ENCODE peak calls at places on chromosomes 1 and 21, in five cellular contexts. One of them, this sample, is unnamed. For H3K36me3, the result is how much of the 10 kb centered on the place peaks cover.

GRCh38 chr1:247401310-247402098 is 14.5 kb upstream of the NLRP3 start:
- DNase-seq in SK-N-SH: no peak
- DNase-seq in Panc1: no peak
- DNase-seq in esophagus squamous epithelium: no peak
- DNase-seq in ovary: no peak
- DNase-seq in this sample: no peak

GRCh38 chr21:45011911-45012660 is 62.3 kb upstream of the ADARB1 start:
- DNase-seq in SK-N-SH: no peak
- DNase-seq in Panc1: peak
- DNase-seq in esophagus squamous epithelium: no peak
- DNase-seq in ovary: peak
- DNase-seq in this sample: peak

GRCh38 chr1:1181938-1182410 is 8.3 kb downstream of the TTLL10 start:
- DNase-seq in SK-N-SH: peak
- DNase-seq in Panc1: no peak
- DNase-seq in esophagus squamous epithelium: no peak
- DNase-seq in ovary: peak
- DNase-seq in this sample: peak

GRCh38 chr1:89986020-89986419 is 8.9 kb upstream of the ZNF326 start:
- DNase-seq in SK-N-SH: peak
- DNase-seq in Panc1: no peak
- DNase-seq in esophagus squamous epithelium: no peak
- DNase-seq in ovary: no peak
- DNase-seq in this sample: no peak

GRCh38 chr1:215971793-215972441 is 404.8 kb downstream of the KCTD3 start:
- DNase-seq in SK-N-SH: no peak
- DNase-seq in Panc1: no peak
- DNase-seq in esophagus squamous epithelium: no peak
- DNase-seq in ovary: no peak
- DNase-seq in this sample: no peak

GRCh38 chr1:209302777-209303642 is 280.5 kb upstream of the CAMK1G start:
- DNase-seq in SK-N-SH: peak
- DNase-seq in Panc1: no peak
- DNase-seq in esophagus squamous epithelium: no peak
- DNase-seq in ovary: no peak
- DNase-seq in this sample: no peak

GRCh38 chr21:37412603-37413360 is 46.2 kb downstream of the DYRK1A start:
- DNase-seq in SK-N-SH: no peak
- DNase-seq in Panc1: no peak
- DNase-seq in esophagus squamous epithelium: no peak
- DNase-seq in ovary: no peak
- DNase-seq in this sample: no peak

GRCh38 chr1:109242387-109242786 is 7.0 kb upstream of the CELSR2 start:
- DNase-seq in SK-N-SH: no peak
- DNase-seq in Panc1: no peak
- DNase-seq in esophagus squamous epithelium: no peak
- DNase-seq in ovary: no peak
- DNase-seq in this sample: no peak

GRCh38 chr1:150906329-150906728 is 19.4 kb downstream of the CTXND2 start:
- DNase-seq in SK-N-SH: no peak
- DNase-seq in Panc1: no peak
- DNase-seq in esophagus squamous epithelium: no peak
- DNase-seq in ovary: no peak
- DNase-seq in this sample: no peak

GRCh38 chr21:43318841-43319781 is 107.8 kb downstream of the SIK1 start:
- DNase-seq in SK-N-SH: peak
- DNase-seq in Panc1: no peak
- DNase-seq in esophagus squamous epithelium: no peak
- DNase-seq in ovary: peak
- DNase-seq in this sample: no peak

GRCh38 chr1:115545791-115546733 is 95.7 kb upstream of the VANGL1 start:
- DNase-seq in SK-N-SH: peak
- DNase-seq in Panc1: peak
- DNase-seq in esophagus squamous epithelium: no peak
- DNase-seq in ovary: peak
- DNase-seq in this sample: no peak

GRCh38 chr1:113405573-113405972 is 15.3 kb downstream of the MAGI3 start:
- DNase-seq in SK-N-SH: no peak
- DNase-seq in Panc1: no peak
- DNase-seq in esophagus squamous epithelium: no peak
- DNase-seq in ovary: no peak
- DNase-seq in this sample: no peak

GRCh38 chr1:17573518-17574041 is 34.1 kb downstream of the ARHGEF10L start:
- DNase-seq in SK-N-SH: no peak
- DNase-seq in Panc1: no peak
- DNase-seq in esophagus squamous epithelium: no peak
- DNase-seq in ovary: no peak
- DNase-seq in this sample: no peak

GRCh38 chr1:33823401-33823800 is 40.5 kb upstream of the HMGB4 start:
- DNase-seq in SK-N-SH: no peak
- DNase-seq in Panc1: no peak
- DNase-seq in esophagus squamous epithelium: no peak
- DNase-seq in ovary: no peak
- DNase-seq in this sample: no peak

GRCh38 chr1:206555473-206555935 is 48.2 kb downstream of the RASSF5 start:
- DNase-seq in SK-N-SH: no peak
- DNase-seq in Panc1: no peak
- DNase-seq in esophagus squamous epithelium: no peak
- DNase-seq in ovary: peak
- DNase-seq in this sample: peak

GRCh38 chr1:244353572-244354091 is 98.1 kb downstream of the ADSS2 start:
- DNase-seq in SK-N-SH: no peak
- DNase-seq in Panc1: peak
- DNase-seq in esophagus squamous epithelium: peak
- DNase-seq in ovary: no peak
- DNase-seq in this sample: peak

GRCh38 chr21:10430007-10430406 is 91.4 kb upstream of the TPTE start:
- DNase-seq in SK-N-SH: peak
- DNase-seq in Panc1: no peak
- DNase-seq in esophagus squamous epithelium: no peak
- DNase-seq in ovary: no peak
- DNase-seq in this sample: no peak

GRCh38 chr1:55955237-55955636 is 624.1 kb downstream of the PLPP3 start:
- DNase-seq in SK-N-SH: no peak
- DNase-seq in Panc1: no peak
- DNase-seq in esophagus squamous epithelium: no peak
- DNase-seq in ovary: no peak
- DNase-seq in this sample: no peak

GRCh38 chr1:20578062-20578461 is 10.8 kb upstream of the CDA start:
- DNase-seq in SK-N-SH: no peak
- DNase-seq in Panc1: no peak
- DNase-seq in esophagus squamous epithelium: no peak
- DNase-seq in ovary: no peak
- DNase-seq in this sample: no peak

GRCh38 chr1:237864338-237865244 is 26.1 kb downstream of the ZP4 start:
- DNase-seq in SK-N-SH: peak
- DNase-seq in Panc1: peak
- DNase-seq in esophagus squamous epithelium: no peak
- DNase-seq in ovary: peak
- DNase-seq in this sample: peak

GRCh38 chr1:167503626-167504458 is 14.5 kb downstream of the CD247 start:
- DNase-seq in SK-N-SH: no peak
- DNase-seq in Panc1: no peak
- DNase-seq in esophagus squamous epithelium: no peak
- DNase-seq in ovary: no peak
- DNase-seq in this sample: no peak

GRCh38 chr1:82560566-82560965 is 759.8 kb downstream of the ADGRL2 start:
- DNase-seq in SK-N-SH: no peak
- DNase-seq in Panc1: no peak
- DNase-seq in esophagus squamous epithelium: no peak
- DNase-seq in ovary: no peak
- DNase-seq in this sample: no peak

GRCh38 chr1:198281911-198282310 is 125.1 kb downstream of the NEK7 start:
- DNase-seq in SK-N-SH: no peak
- DNase-seq in Panc1: no peak
- DNase-seq in esophagus squamous epithelium: no peak
- DNase-seq in ovary: no peak
- DNase-seq in this sample: no peak

GRCh38 chr1:26044414-26044813 is 1.5 kb downstream of the SLC30A2 start:
- DNase-seq in SK-N-SH: no peak
- DNase-seq in Panc1: no peak
- DNase-seq in esophagus squamous epithelium: no peak
- DNase-seq in ovary: no peak
- DNase-seq in this sample: no peak

GRCh38 chr1:26046313-26047031 is 554 bp upstream of the SLC30A2 start:
- DNase-seq in SK-N-SH: peak
- DNase-seq in Panc1: no peak
- DNase-seq in esophagus squamous epithelium: no peak
- DNase-seq in ovary: no peak
- DNase-seq in this sample: no peak

GRCh38 chr1:26047278-26047874 is 1.5 kb upstream of the SLC30A2 start:
- DNase-seq in SK-N-SH: no peak
- DNase-seq in Panc1: no peak
- DNase-seq in esophagus squamous epithelium: no peak
- DNase-seq in ovary: no peak
- DNase-seq in this sample: no peak

GRCh38 chr1:26044971-26045711 is 777 bp downstream of the SLC30A2 start:
- DNase-seq in SK-N-SH: peak
- DNase-seq in Panc1: no peak
- DNase-seq in esophagus squamous epithelium: no peak
- DNase-seq in ovary: no peak
- DNase-seq in this sample: peak

GRCh38 chr1:26045712-26046312 is at the start of gene SLC30A2:
- DNase-seq in SK-N-SH: peak
- DNase-seq in Panc1: no peak
- DNase-seq in esophagus squamous epithelium: no peak
- DNase-seq in ovary: no peak
- DNase-seq in this sample: no peak
- H3K4me3 ChIP-seq in SK-N-SH: no peak
- H3K4me3 ChIP-seq in Panc1: peak
- H3K4me3 ChIP-seq in esophagus squamous epithelium: peak
- H3K4me3 ChIP-seq in ovary: no peak
- H3K4me3 ChIP-seq in this sample: peak

GRCh38 chr1:203628185-203628996 is 1.8 kb downstream of the ATP2B4 start:
- DNase-seq in SK-N-SH: no peak
- DNase-seq in Panc1: peak
- DNase-seq in esophagus squamous epithelium: no peak
- DNase-seq in ovary: peak
- DNase-seq in this sample: peak
- TF ChIP-seq CTCF in SK-N-SH: peak
- TF ChIP-seq CTCF in Panc1: no peak
- TF ChIP-seq CTCF in esophagus squamous epithelium: peak
- TF ChIP-seq CTCF in ovary: peak
- TF ChIP-seq CTCF in this sample: peak

GRCh38 chr1:186386725-186387383 is 11.2 kb downstream of the ODR4 start:
- DNase-seq in SK-N-SH: no peak
- DNase-seq in Panc1: no peak
- DNase-seq in esophagus squamous epithelium: no peak
- DNase-seq in ovary: no peak
- DNase-seq in this sample: no peak
- H3K36me3 ChIP-seq in SK-N-SH: half or more
- H3K36me3 ChIP-seq in Panc1: half or more
- H3K36me3 ChIP-seq in esophagus squamous epithelium: under half
- H3K36me3 ChIP-seq in ovary: under half
- H3K36me3 ChIP-seq in this sample: half or more

DNA sequence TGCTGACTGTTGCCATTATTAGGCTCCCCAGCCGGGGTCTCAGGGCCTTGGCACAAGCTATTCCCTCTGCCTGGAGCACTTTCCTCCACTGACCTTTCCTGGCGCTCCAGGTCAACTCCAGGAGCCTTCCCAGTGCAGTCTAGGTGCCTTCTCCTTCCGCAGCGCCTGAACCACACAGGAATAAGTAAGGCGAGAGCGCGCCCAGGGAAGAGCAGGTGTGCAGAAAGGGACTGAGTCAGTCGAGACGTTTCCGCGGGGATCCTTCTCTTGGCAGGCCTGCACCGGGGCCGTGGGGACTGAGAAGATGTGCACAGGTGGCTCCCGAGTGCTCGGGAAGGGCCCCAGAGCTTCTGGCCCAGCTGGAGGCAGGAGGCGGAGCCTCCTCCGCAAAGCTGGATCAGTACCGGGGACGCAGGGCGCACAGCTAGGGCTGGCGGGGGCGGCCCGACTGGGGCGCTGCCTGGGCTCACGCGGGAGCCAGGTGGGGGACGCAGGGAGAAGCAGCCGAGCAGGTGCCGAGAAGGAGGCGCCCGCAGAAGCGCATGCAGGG is 765 bp upstream of the BMP8A start:
- DNase-seq in SK-N-SH: no peak
- DNase-seq in Panc1: no peak
- DNase-seq in esophagus squamous epithelium: no peak
- DNase-seq in ovary: no peak
- DNase-seq in this sample: no peak
- H3K4me3 ChIP-seq in SK-N-SH: peak
- H3K4me3 ChIP-seq in Panc1: peak
- H3K4me3 ChIP-seq in esophagus squamous epithelium: peak
- H3K4me3 ChIP-seq in ovary: peak
- H3K4me3 ChIP-seq in this sample: peak

DNA sequence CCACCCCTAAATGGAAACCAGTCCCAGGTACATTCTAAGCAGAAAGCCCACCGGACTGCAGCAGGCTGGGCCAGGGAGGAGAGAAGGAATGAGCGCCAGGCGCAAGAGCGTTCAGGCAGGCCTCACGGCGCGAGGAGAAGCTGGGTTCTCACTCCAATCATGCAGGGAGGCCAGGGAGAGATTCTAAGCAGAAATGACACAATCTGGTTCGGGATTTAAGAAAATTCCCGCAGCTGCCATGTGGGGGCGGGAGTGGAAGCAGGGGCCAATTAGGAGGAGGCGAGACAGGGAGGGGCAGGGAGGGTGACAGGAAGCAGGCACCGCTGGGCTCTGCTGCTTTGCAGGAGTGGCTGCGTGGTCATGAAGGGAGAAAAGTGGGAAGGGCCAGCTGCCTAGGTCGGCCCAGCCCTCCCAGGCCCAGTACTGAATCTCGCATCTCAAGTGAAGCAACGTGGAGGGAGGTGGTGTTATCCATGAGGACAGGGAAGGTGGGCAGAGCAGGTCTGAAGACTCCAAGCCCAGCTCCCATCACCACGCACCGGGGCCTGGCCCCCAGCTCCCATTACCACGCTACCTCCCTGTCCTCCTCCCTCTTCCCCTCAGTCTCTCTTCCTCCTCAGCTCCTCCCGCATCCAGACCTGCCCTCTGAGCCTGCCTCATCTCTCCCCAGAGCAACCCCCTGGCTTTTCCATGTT is 11.8 kb downstream of the NPHP4 start:
- DNase-seq in SK-N-SH: peak
- DNase-seq in Panc1: no peak
- DNase-seq in esophagus squamous epithelium: no peak
- DNase-seq in ovary: peak
- DNase-seq in this sample: peak
- TF ChIP-seq CTCF in SK-N-SH: peak
- TF ChIP-seq CTCF in Panc1: no peak
- TF ChIP-seq CTCF in esophagus squamous epithelium: no peak
- TF ChIP-seq CTCF in ovary: no peak
- TF ChIP-seq CTCF in this sample: peak

GRCh38 chr1:182383037-182383661 is 8.4 kb downstream of the GLUL start:
- DNase-seq in SK-N-SH: no peak
- DNase-seq in Panc1: no peak
- DNase-seq in esophagus squamous epithelium: no peak
- DNase-seq in ovary: no peak
- DNase-seq in this sample: no peak
- H3K36me3 ChIP-seq in SK-N-SH: half or more
- H3K36me3 ChIP-seq in Panc1: under half
- H3K36me3 ChIP-seq in esophagus squamous epithelium: half or more
- H3K36me3 ChIP-seq in ovary: under half
- H3K36me3 ChIP-seq in this sample: half or more

GRCh38 chr1:58577676-58578073 is 623 bp upstream of the TACSTD2 start:
- DNase-seq in SK-N-SH: no peak
- DNase-seq in Panc1: no peak
- DNase-seq in esophagus squamous epithelium: no peak
- DNase-seq in ovary: no peak
- DNase-seq in this sample: no peak
- H3K4me3 ChIP-seq in SK-N-SH: no peak
- H3K4me3 ChIP-seq in Panc1: no peak
- H3K4me3 ChIP-seq in esophagus squamous epithelium: peak
- H3K4me3 ChIP-seq in ovary: no peak
- H3K4me3 ChIP-seq in this sample: peak